ENCODE peak calls at places on chromosomes 6 and 20, in eight cellular contexts. W is left ventricle myocardium inferior, Z is A549, X is uterus, O is HCT116, D is spleen, T is colonic mucosa, S is adrenal gland. B is an unnamed sample.

GRCh38 chr6:31877651-31878161 is 1.1 kb downstream of the SLC44A4 start:
- DNase-seq in T (peak), W (no peak), X (no peak), S (no peak), Z (no peak), O (no peak), D (no peak), B (no peak)

GRCh38 chr6:70282906-70283461 is 19.9 kb downstream of the COL9A1 start:
- DNase-seq in W (no peak), D (peak), Z (no peak), S (no peak), X (no peak), O (no peak), T (no peak), B (no peak)

GRCh38 chr6:6631526-6632276 is 43.2 kb downstream of the LY86 start:
- DNase-seq in X (no peak), S (no peak), W (no peak), O (no peak), Z (no peak), T (peak), D (no peak), B (no peak)

GRCh38 chr20:63548992-63549391 is 1.4 kb upstream of the SRMS start:
- DNase-seq in O (no peak), T (no peak), X (no peak), W (no peak), S (no peak), Z (no peak), D (no peak), B (no peak)

GRCh38 chr6:89184344-89184743 is 32.8 kb downstream of the GABRR1 start:
- DNase-seq in X (no peak), O (no peak), D (no peak), T (no peak), Z (no peak), S (no peak), W (no peak), B (no peak)

GRCh38 chr6:138404666-138405337 is 779 bp downstream of the HEBP2 start:
- DNase-seq in Z (peak), W (peak), X (peak), O (no peak), S (peak), T (peak), D (peak), B (no peak)

GRCh38 chr6:166820483-166820882 is 135.9 kb downstream of the RNASET2 start:
- DNase-seq in T (no peak), D (no peak), S (no peak), Z (no peak), W (no peak), O (no peak), X (no peak), B (no peak)

GRCh38 chr20:36541227-36542018 is at the start of gene MYL9:
- DNase-seq in X (peak), O (no peak), W (peak), T (peak), D (peak), Z (no peak), S (peak), B (peak)

GRCh38 chr6:12419626-12420272 is 129.6 kb downstream of the EDN1 start:
- DNase-seq in X (no peak), O (no peak), D (no peak), W (no peak), S (no peak), Z (no peak), T (no peak), B (no peak)

GRCh38 chr6:97663252-97663651 is 380.2 kb upstream of the MMS22L start:
- DNase-seq in T (no peak), W (no peak), S (no peak), Z (no peak), X (no peak), O (no peak), D (peak), B (no peak)

GRCh38 chr20:42975974-42976373 is 213.7 kb downstream of the PTPRT start:
- DNase-seq in T (no peak), O (no peak), W (no peak), D (no peak), S (no peak), X (no peak), Z (no peak), B (no peak)

GRCh38 chr20:43388267-43389081 is 69.2 kb upstream of the SRSF6 start:
- DNase-seq in Z (no peak), D (no peak), O (no peak), T (no peak), X (peak), S (no peak), W (peak), B (no peak)

GRCh38 chr6:100283288-100283687 is 181.4 kb downstream of the SIM1 start:
- DNase-seq in W (no peak), S (no peak), Z (peak), T (no peak), D (no peak), O (peak), X (no peak), B (no peak)

GRCh38 chr6:156080371-156080770 is 624.7 kb upstream of the NOX3 start:
- DNase-seq in W (no peak), D (no peak), Z (no peak), O (no peak), X (no peak), T (no peak), S (no peak), B (no peak)

GRCh38 chr6:85574932-85575598 is 18.6 kb downstream of the SNX14 start:
- DNase-seq in S (no peak), X (no peak), T (no peak), O (no peak), Z (no peak), D (no peak), W (no peak), B (peak)

DNA sequence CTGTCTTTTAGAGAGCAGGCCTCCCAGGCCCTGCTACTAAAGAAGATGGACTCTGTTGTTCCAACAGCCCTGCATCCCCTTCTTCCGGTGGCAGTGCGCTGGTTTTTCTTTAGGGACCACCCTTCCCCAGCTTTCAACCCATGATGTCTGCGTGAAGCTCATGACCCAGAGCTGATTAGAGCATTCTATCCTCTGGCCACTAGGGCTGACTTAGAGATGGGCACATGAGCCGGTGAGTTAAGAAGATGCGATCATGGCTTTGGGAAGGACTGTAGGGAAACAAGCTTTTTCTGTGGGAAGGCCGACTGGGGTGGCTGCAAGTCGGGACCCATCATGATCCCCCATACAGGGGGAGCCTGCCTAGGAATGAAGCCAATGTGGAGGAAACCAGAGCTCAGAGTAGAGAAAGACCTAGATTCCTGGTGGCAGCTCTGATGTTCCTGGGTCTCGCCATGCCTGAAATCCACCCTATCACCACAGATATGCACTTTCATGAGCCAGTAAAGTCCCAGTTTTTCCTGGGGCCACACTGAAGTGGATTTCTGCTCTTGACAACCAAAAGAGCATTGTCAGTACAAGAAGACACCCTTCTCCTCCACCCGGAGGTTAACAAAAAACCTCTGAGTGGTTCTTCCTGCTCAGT is 29.1 kb upstream of the STX16 start:
- DNase-seq in O (peak), W (no peak), S (no peak), Z (no peak), T (no peak), X (no peak), D (peak), B (no peak)
- TF ChIP-seq CTCF in O (no peak), W (no peak), S (no peak), Z (no peak), T (no peak), X (no peak), D (no peak), B (no peak)

DNA sequence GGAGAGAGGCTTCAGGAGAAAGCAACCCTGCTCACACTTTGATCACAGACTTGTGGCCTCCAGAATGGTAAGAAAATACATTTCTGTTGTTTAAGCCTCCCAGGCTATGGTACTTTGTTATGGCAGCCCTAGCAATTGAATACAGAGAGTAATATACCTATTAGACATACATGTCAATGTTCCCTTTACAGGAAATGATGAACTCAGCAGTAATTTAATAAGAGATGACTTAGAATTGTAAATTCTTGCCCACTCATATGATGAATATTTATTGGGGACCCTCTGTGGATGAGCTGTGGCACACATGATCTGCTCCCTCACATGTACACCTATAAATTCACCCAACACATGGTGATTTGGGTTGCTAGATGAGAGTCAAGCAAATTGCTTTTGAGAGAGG is 20.4 kb upstream of the FOXA2 start:
- DNase-seq in T (no peak), Z (no peak), X (no peak), D (no peak), W (no peak), O (no peak), S (no peak), B (no peak)
- TF ChIP-seq CTCF in T (no peak), Z (no peak), X (no peak), D (no peak), W (no peak), O (no peak), S (no peak), B (no peak)

GRCh38 chr6:169720207-169720855 is 4.0 kb downstream of the PHF10 start:
- DNase-seq in T (no peak), Z (no peak), O (no peak), S (no peak), X (no peak), W (no peak), D (no peak), B (no peak)
- TF ChIP-seq CTCF in T (no peak), Z (no peak), O (no peak), S (peak), X (no peak), W (no peak), D (no peak), B (no peak)

GRCh38 chr20:540391-541201 is 3.0 kb downstream of the CSNK2A1 start:
- DNase-seq in T (no peak), S (no peak), D (no peak), W (no peak), X (no peak), Z (no peak), O (no peak), B (no peak)
- TF ChIP-seq CTCF in T (no peak), S (no peak), D (no peak), W (no peak), X (no peak), Z (no peak), O (no peak), B (no peak)

GRCh38 chr6:4509506-4509905 is 266.7 kb upstream of the CDYL start:
- DNase-seq in D (no peak), Z (no peak), X (no peak), W (no peak), S (no peak), O (no peak), T (no peak), B (no peak)
- TF ChIP-seq CTCF in D (no peak), Z (no peak), X (no peak), W (no peak), S (no peak), O (no peak), T (no peak), B (no peak)

DNA sequence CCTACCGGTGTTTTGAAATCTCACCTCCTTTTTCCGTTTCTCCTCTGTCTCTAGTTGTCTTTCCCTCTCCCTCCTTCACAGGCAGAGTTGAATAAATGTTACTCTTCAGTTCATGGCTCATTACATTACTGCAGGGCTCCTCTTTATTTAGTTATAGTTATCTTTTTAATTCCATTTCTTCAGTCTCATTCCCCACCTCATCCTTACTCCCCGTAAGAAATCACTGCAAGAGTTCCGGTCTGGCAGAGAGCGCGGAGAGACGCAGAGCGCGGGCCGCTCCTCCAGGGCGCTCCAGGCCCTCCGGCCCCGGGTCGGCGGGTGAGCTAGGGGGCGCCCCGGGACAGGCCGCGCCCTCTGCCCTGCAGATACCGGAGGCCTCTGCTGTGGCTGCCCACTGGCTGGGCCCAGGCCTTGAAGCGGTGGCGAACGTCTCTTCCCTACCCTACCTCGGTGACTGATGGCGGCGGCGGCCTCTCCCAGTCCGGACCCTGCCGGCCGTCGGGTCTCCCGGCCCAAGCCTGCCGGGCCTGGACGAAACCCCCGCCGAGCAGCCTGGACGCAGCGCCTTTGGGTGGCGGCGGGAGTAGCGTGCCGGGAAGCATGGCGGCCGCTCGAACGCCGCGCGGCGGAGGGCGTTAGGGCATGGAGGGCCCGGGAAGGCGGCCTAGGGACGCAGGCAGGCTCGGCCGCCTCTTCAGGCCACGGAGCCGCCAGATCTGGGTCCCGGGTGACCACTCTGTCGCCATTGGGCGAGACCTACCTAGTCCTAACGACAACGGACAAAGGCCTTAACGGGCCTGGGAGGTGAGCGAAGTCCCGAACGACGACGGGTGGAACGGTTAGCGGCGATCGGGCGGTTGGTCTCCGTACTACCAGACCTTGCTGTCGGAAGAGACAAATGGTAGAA is 16.4 kb upstream of the HMGN4 start:
- DNase-seq in T (peak), O (no peak), Z (peak), W (peak), X (peak), S (peak), D (peak), B (peak)
- TF ChIP-seq CTCF in T (peak), O (no peak), Z (peak), W (peak), X (peak), S (no peak), D (peak), B (peak)

GRCh38 chr6:99130897-99131873 is 183.4 kb upstream of the FBXL4 start:
- DNase-seq in D (no peak), Z (no peak), T (no peak), O (no peak), X (no peak), S (no peak), W (no peak), B (no peak)
- TF ChIP-seq CTCF in D (no peak), Z (no peak), T (no peak), O (no peak), X (no peak), S (no peak), W (peak), B (no peak)

GRCh38 chr6:16168121-16168520 is 39.2 kb downstream of the MYLIP start:
- DNase-seq in D (no peak), T (no peak), S (no peak), O (no peak), W (no peak), X (no peak), Z (no peak), B (no peak)

GRCh38 chr6:16163535-16164300 is 34.8 kb downstream of the MYLIP start:
- DNase-seq in S (peak), T (no peak), W (no peak), D (no peak), O (no peak), Z (no peak), X (no peak), B (no peak)

GRCh38 chr6:16167219-16167618 is 38.3 kb downstream of the MYLIP start:
- DNase-seq in W (no peak), T (no peak), Z (no peak), X (no peak), S (no peak), D (no peak), O (no peak), B (no peak)

GRCh38 chr6:16165641-16166040 is 36.8 kb downstream of the MYLIP start:
- DNase-seq in D (no peak), W (no peak), Z (no peak), T (no peak), S (no peak), O (no peak), X (no peak), B (no peak)

DNA sequence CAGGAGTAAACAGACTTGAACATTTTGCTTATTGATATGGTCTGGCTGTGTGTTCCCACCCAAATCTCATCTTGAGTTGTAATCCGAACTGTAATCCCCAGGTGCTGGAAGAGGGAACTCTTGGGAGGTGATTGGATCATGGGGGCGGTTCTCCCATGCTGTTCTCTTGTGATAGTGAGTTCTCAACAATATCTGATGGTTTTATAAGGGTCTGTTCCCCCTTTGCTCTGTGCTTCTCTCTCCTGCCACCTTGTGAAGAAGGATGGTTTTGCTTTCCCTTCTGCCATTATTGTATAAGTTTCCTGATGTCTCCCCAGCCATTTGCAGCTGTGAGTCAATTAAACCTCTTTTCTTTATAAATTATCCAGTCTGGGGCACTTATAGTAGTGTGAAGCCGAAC is 40.0 kb downstream of the MYLIP start:
- DNase-seq in Z (no peak), T (no peak), X (no peak), S (no peak), O (peak), W (no peak), D (no peak), B (no peak)
- TF ChIP-seq CTCF in Z (peak), T (peak), X (no peak), S (peak), O (peak), W (peak), D (peak), B (peak)

GRCh38 chr6:33123181-33123580 is 47.4 kb downstream of the HLA-DPB1 start:
- DNase-seq in Z (no peak), W (no peak), D (no peak), O (no peak), X (no peak), S (no peak), T (no peak), B (no peak)

GRCh38 chr6:33124947-33125346 is 49.2 kb downstream of the HLA-DPB1 start:
- DNase-seq in D (no peak), S (no peak), T (no peak), Z (no peak), O (no peak), X (no peak), W (no peak), B (no peak)

GRCh38 chr6:33124525-33124901 is 48.7 kb downstream of the HLA-DPB1 start:
- DNase-seq in Z (no peak), X (no peak), D (no peak), T (no peak), S (no peak), O (no peak), W (no peak), B (no peak)

GRCh38 chr6:33126101-33126714 is 50.4 kb downstream of the HLA-DPB1 start:
- DNase-seq in T (peak), S (peak), W (peak), X (peak), D (peak), Z (peak), O (peak), B (no peak)

GRCh38 chr6:33123732-33124524 is 48.1 kb downstream of the HLA-DPB1 start:
- DNase-seq in X (no peak), W (no peak), D (no peak), T (no peak), Z (peak), S (no peak), O (peak), B (no peak)
- TF ChIP-seq CTCF in X (no peak), W (peak), D (peak), T (no peak), Z (peak), S (peak), O (peak), B (peak)

GRCh38 chr6:108165714-108166663 is at the start of gene NR2E1:
- DNase-seq in Z (no peak), O (no peak), T (no peak), S (no peak), X (no peak), W (no peak), D (no peak), B (no peak)
- TF ChIP-seq CTCF in Z (no peak), O (no peak), T (no peak), S (no peak), X (no peak), W (no peak), D (no peak), B (no peak)

B was measured in AG09319.